ENCODE peak calls at places on chromosome 16, in seven cellular contexts. Y, J, L, K, S, Q and E are unnamed samples.

GRCh38 chr16:56800355-56800754 is 64.7 kb upstream of the SLC12A3 start:
- DNase-seq in Y (no peak), J (no peak), L (no peak), K (no peak), S (no peak), Q (no peak), E (no peak)

GRCh38 chr16:85663891-85664321 is 24.8 kb downstream of the GINS2 start:
- DNase-seq in Y (no peak), J (no peak), L (no peak), K (no peak), S (no peak), Q (no peak), E (no peak)

GRCh38 chr16:86495756-86496261 is 14.5 kb upstream of the FOXF1 start:
- DNase-seq in Y (no peak), J (no peak), L (no peak), K (no peak), S (no peak), Q (no peak), E (no peak)

GRCh38 chr16:4846503-4846900 is 586 bp downstream of the GLYR1 start:
- DNase-seq in Y (no peak), J (no peak), L (peak), K (no peak), S (peak), Q (no peak), E (peak)

GRCh38 chr16:78551487-78552085 is 452.1 kb downstream of the WWOX start:
- DNase-seq in Y (peak), J (no peak), L (no peak), K (no peak), S (no peak), Q (no peak), E (no peak)

GRCh38 chr16:54673353-54673752 is 257.3 kb upstream of the IRX5 start:
- DNase-seq in Y (no peak), J (no peak), L (no peak), K (no peak), S (no peak), Q (no peak), E (no peak)

GRCh38 chr16:84347161-84347560 is 21.2 kb upstream of the ATP2C2 start:
- DNase-seq in Y (no peak), J (no peak), L (no peak), K (no peak), S (no peak), Q (no peak), E (no peak)

GRCh38 chr16:3481696-3482658 is 13.3 kb downstream of the C16orf90 start:
- DNase-seq in Y (no peak), J (no peak), L (no peak), K (no peak), S (no peak), Q (no peak), E (no peak)

GRCh38 chr16:85391175-85391707 is 221.9 kb upstream of the GSE1 start:
- DNase-seq in Y (no peak), J (no peak), L (no peak), K (no peak), S (no peak), Q (no peak), E (no peak)

GRCh38 chr16:11806721-11807120 is 9.7 kb upstream of the ZC3H7A start:
- DNase-seq in Y (no peak), J (no peak), L (peak), K (no peak), S (no peak), Q (no peak), E (no peak)

GRCh38 chr16:27225536-27226360 is 22.4 kb downstream of the KDM8 start:
- DNase-seq in Y (peak), J (no peak), L (no peak), K (no peak), S (no peak), Q (no peak), E (no peak)

GRCh38 chr16:72679856-72680255 is 368.1 kb downstream of the ZFHX3 start:
- DNase-seq in Y (no peak), J (no peak), L (no peak), K (no peak), S (no peak), Q (no peak), E (no peak)

GRCh38 chr16:68368602-68368944 is 57.8 kb downstream of the PRMT7 start:
- DNase-seq in Y (no peak), J (no peak), L (no peak), K (no peak), S (no peak), Q (no peak), E (no peak)

GRCh38 chr16:48955791-48956190 is 325.8 kb downstream of the CBLN1 start:
- DNase-seq in Y (peak), J (no peak), L (no peak), K (no peak), S (no peak), Q (no peak), E (no peak)

GRCh38 chr16:47938272-47938671 is 217.5 kb downstream of the ABCC12 start:
- DNase-seq in Y (no peak), J (no peak), L (no peak), K (no peak), S (no peak), Q (no peak), E (no peak)

GRCh38 chr16:12425134-12425941 is 378.3 kb downstream of the CPPED1 start:
- DNase-seq in Y (peak), J (no peak), L (no peak), K (no peak), S (no peak), Q (no peak), E (no peak)

GRCh38 chr16:31087971-31088370 is 772 bp downstream of the PRSS53 start:
- DNase-seq in Y (no peak), J (no peak), L (no peak), K (no peak), S (no peak), Q (no peak), E (no peak)

GRCh38 chr16:2429771-2430663 is 770 bp downstream of the CCNF start:
- DNase-seq in Y (no peak), J (no peak), L (no peak), K (no peak), S (no peak), Q (no peak), E (no peak)

GRCh38 chr16:49350265-49351103 is 23.1 kb upstream of the C16orf78 start:
- DNase-seq in Y (peak), J (peak), L (peak), K (peak), S (peak), Q (no peak), E (peak)